ENCODE peak calls at places on chromosomes 7 and 10, in eight cellular contexts. X, H, Q, D, I, N, E and M are unnamed samples.

GRCh38 chr10:101270763-101271162 is 41.5 kb upstream of the LBX1 start:
- DNase-seq in X (no peak), H (no peak), Q (no peak), D (no peak), I (no peak), N (no peak), E (no peak), M (no peak)

GRCh38 chr10:9219860-9220259 is 1165.4 kb downstream of the GATA3 start:
- DNase-seq in X (no peak), H (no peak), Q (no peak), D (no peak), I (no peak), N (no peak), E (no peak), M (no peak)

GRCh38 chr7:119733480-119733879 is 539.5 kb upstream of the KCND2 start:
- DNase-seq in X (no peak), H (no peak), Q (no peak), D (peak; percentile 23), I (no peak), N (no peak), E (no peak), M (peak; percentile 83)

GRCh38 chr7:131449373-131449902 is 107.0 kb downstream of the PODXL start:
- DNase-seq in X (no peak), H (no peak), Q (no peak), D (no peak), I (no peak), N (no peak), E (no peak), M (no peak)

GRCh38 chr10:75773139-75773801 is 341.8 kb downstream of the LRMDA start:
- DNase-seq in X (peak; percentile 85), H (no peak), Q (no peak), D (no peak), I (no peak), N (no peak), E (no peak), M (no peak)

GRCh38 chr7:27151945-27152815 is at the start of gene HOXA3:
- DNase-seq in X (peak; percentile 50), H (no peak), Q (no peak), D (no peak), I (no peak), N (no peak), E (no peak), M (no peak)

GRCh38 chr10:7412482-7413251 is 1.8 kb upstream of the SFMBT2 start:
- DNase-seq in X (peak; percentile 33), H (no peak), Q (no peak), D (no peak), I (peak; percentile 9), N (no peak), E (no peak), M (no peak)

GRCh38 chr10:68871731-68872342 is 29.3 kb upstream of the DDX50 start:
- DNase-seq in X (peak; percentile 96), H (no peak), Q (peak; percentile 95), D (no peak), I (no peak), N (no peak), E (no peak), M (no peak)

GRCh38 chr10:94710578-94710977 is 27.0 kb downstream of the CYP2C18 start:
- DNase-seq in X (no peak), H (no peak), Q (no peak), D (no peak), I (no peak), N (no peak), E (no peak), M (no peak)

GRCh38 chr7:82441916-82442478 is 1.6 kb downstream of the CACNA2D1 start:
- DNase-seq in X (peak; percentile 41), H (no peak), Q (no peak), D (no peak), I (no peak), N (no peak), E (no peak), M (no peak)

GRCh38 chr10:19518109-19518508 is 298.1 kb upstream of the PLXDC2 start:
- DNase-seq in X (no peak), H (no peak), Q (no peak), D (no peak), I (no peak), N (no peak), E (no peak), M (no peak)

GRCh38 chr10:104688251-104688650 is 47.2 kb downstream of the SORCS3 start:
- DNase-seq in X (no peak), H (no peak), Q (no peak), D (no peak), I (no peak), N (no peak), E (no peak), M (no peak)

GRCh38 chr7:20270371-20270770 is 53.2 kb upstream of the MACC1 start:
- DNase-seq in X (no peak), H (no peak), Q (no peak), D (no peak), I (no peak), N (no peak), E (no peak), M (no peak)

GRCh38 chr10:30188567-30189253 is 129.3 kb upstream of the JCAD start:
- DNase-seq in X (peak; percentile 46), H (no peak), Q (no peak), D (no peak), I (no peak), N (no peak), E (no peak), M (no peak)
- H3K27ac ChIP-seq in X (no peak overlapping the region), H (no peak overlapping the region), Q (no peak overlapping the region), D (no peak overlapping the region), I (no peak overlapping the region), N (peak overlapping the region; percentile 30), E (no peak overlapping the region), M (no peak overlapping the region)

GRCh38 chr7:77447616-77448015 is 31.5 kb upstream of the GSAP start:
- DNase-seq in X (no peak), H (no peak), Q (no peak), D (no peak), I (no peak), N (no peak), E (no peak), M (no peak)

GRCh38 chr7:77453531-77453930 is 37.4 kb upstream of the GSAP start:
- DNase-seq in X (no peak), H (no peak), Q (no peak), D (no peak), I (no peak), N (no peak), E (no peak), M (no peak)

GRCh38 chr7:77454802-77455201 is 38.7 kb upstream of the GSAP start:
- DNase-seq in X (peak; percentile 19), H (no peak), Q (no peak), D (no peak), I (no peak), N (no peak), E (no peak), M (no peak)

GRCh38 chr7:77450613-77451012 is 34.5 kb upstream of the GSAP start:
- DNase-seq in X (no peak), H (no peak), Q (no peak), D (no peak), I (no peak), N (no peak), E (no peak), M (no peak)

DNA sequence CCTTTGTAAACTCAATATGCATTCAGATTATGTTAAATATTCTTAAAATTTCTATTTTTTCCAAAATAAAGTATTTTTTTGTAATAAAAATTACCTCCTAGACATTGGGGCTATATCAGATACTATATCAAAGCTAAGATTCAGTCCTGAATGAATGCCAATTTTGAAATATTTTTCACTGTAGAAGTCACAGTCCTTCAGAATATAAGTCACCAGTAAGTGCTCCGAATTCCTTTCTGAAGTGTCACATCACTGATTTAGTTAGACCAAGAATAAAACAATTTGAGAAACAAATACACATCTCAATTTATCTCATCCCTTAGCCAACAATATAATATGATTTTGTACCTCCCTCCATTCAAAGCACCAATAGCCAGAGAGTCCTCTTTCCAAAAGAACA is 33.9 kb upstream of the GSAP start:
- DNase-seq in X (no peak), H (no peak), Q (no peak), D (no peak), I (no peak), N (no peak), E (no peak), M (no peak)
- H3K27ac ChIP-seq in X (no peak overlapping the region), H (no peak overlapping the region), Q (no peak overlapping the region), D (no peak overlapping the region), I (no peak overlapping the region), N (no peak overlapping the region), E (no peak overlapping the region), M (no peak overlapping the region)

DNA sequence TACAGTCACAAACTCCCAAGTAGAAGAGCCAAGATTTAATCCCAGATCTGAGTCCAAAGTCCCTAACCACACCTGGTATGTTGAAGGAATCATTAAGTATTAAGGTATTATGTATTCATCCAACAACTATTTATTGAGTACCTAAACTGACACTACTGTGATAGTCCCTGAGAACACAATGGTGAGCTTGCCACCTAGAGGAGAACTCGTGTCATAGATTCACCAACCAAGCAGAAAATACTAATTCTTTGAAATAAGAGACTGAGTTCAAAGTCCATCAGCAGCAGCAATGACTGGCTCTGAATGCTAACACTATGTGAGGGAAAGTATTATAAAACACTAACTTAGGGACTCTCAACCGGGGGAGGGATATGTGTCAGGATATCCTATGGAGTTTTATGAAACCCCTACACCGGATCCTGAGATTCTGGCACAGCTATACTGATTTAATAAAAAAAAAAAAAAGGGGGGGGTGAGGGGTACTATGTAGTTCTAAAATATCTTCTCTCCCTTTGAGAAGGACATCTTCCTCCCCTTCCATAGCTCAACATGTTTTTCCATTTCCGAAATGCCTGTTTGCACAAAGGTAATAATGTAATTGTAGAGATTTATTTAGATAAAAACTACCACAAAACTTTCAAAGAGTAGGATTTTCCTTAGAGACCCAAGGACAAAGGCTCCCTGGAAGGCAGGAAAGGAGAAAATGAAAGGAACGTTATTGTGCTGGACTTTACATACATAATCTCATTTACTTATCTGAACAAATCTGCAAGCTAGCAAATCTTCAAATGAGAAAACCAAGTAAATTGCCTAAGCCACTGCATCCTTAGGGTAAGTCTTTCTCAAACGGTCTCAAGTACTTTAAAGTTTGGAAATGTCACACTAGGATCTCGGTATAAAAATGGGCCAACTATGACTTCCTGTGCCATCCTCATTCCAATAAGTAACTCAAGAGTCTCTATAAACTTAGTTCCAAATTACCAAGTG is 1.5 kb downstream of the NCOA4 start:
- DNase-seq in X (peak; percentile 84), H (peak; percentile 39), Q (peak; percentile 79), D (no peak), I (peak; percentile 54), N (no peak), E (no peak), M (peak; percentile 37)
- H3K27ac ChIP-seq in X (no peak overlapping the region), H (peak overlapping the region; percentile 84), Q (peak overlapping the region; percentile 85), D (peak overlapping the region; percentile 92), I (peak overlapping the region; percentile 93), N (peak overlapping the region; percentile 95), E (peak overlapping the region; percentile 92), M (peak overlapping the region; percentile 87)

DNA sequence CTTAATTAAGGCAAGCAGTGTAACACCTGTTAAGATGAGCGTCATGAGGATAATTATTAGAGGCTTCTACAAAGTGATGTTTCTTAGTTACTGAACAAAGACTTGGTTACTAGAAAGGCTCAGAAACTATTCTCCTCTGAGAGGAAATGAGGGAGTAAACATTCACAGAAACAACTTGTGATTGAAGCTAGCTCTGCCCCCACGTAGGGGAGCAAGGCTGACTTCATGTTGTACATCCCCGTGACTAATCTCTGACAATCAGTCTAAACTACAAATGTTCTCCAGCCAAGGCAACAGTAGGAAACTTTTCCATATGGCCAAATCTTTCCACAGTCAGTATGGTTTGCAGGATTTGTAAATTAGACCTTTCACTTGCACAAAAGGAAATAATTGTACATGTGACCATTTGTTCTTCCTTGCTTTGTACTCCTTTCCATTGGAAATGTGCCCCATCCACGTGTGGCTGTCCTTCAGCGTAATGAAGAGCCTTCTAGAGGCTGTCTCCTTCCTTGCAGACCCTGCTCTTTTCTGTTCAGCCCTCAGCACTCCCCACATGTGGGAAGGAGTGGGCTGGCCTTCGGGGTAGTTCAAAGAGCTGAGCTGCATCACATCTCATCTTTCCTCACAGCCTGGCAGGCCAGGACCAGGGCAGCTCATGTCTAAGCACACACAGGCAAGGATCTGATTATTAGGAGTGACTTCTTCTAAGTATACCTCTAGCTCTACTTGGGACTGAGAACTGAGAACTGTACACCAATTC is 93.5 kb downstream of the PCGF5 start:
- DNase-seq in X (peak; percentile 93), H (no peak), Q (peak; percentile 29), D (no peak), I (no peak), N (no peak), E (no peak), M (no peak)
- H3K27ac ChIP-seq in X (no peak overlapping the region), H (no peak overlapping the region), Q (no peak overlapping the region), D (no peak overlapping the region), I (no peak overlapping the region), N (no peak overlapping the region), E (no peak overlapping the region), M (no peak overlapping the region)